ENCODE peak calls at places on chromosomes 3 and 15, in ten cellular contexts. B is kidney, H is K562, D is tibial artery, F is stomach, L is heart left ventricle, C is uterus, J is neuronal stem cell, S is NT2/D1, T is lower lobe of right lung. A is an unnamed sample. For H3K4me1, the result is how much of the 10 kb centered on the place peaks cover.

GRCh38 chr3:5499404-5499803 is 311.9 kb downstream of the EDEM1 start:
- DNase-seq in B (no peak), H (no peak), D (no peak), F (no peak), L (no peak), C (no peak), J (no peak), S (no peak), T (no peak), A (no peak)

GRCh38 chr3:24220859-24221657 is 273.6 kb downstream of the THRB start:
- DNase-seq in B (no peak), H (no peak), D (peak), F (no peak), L (peak), C (peak), J (no peak), S (peak), T (no peak), A (peak)

GRCh38 chr15:78211189-78211921 is 23.0 kb downstream of the ACSBG1 start:
- DNase-seq in B (no peak), H (no peak), D (no peak), F (peak), L (no peak), C (no peak), J (no peak), S (no peak), T (no peak), A (no peak)

GRCh38 chr3:132870596-132870995 is 148.4 kb upstream of the NPHP3 start:
- DNase-seq in B (no peak), H (no peak), D (no peak), F (no peak), L (no peak), C (no peak), J (peak), S (no peak), T (no peak), A (no peak)

GRCh38 chr3:20240154-20240883 is 54.3 kb upstream of the SGO1 start:
- DNase-seq in B (no peak), H (no peak), D (no peak), F (no peak), L (no peak), C (no peak), J (no peak), S (no peak), T (no peak), A (no peak)

GRCh38 chr15:93288718-93289117 is 199.7 kb upstream of the RGMA start:
- DNase-seq in B (no peak), H (no peak), D (no peak), F (no peak), L (no peak), C (no peak), J (no peak), S (no peak), T (no peak), A (peak)

GRCh38 chr15:42226648-42227047 is 18.5 kb upstream of the VPS39 start:
- DNase-seq in B (no peak), H (no peak), D (no peak), F (no peak), L (no peak), C (no peak), J (no peak), S (no peak), T (no peak), A (no peak)

GRCh38 chr3:138369151-138369900 is 20.9 kb downstream of the MRAS start:
- DNase-seq in B (no peak), H (no peak), D (peak), F (no peak), L (no peak), C (no peak), J (no peak), S (no peak), T (no peak), A (peak)

GRCh38 chr15:26191216-26191615 is 328.1 kb upstream of the ATP10A start:
- DNase-seq in B (no peak), H (no peak), D (no peak), F (no peak), L (peak), C (no peak), J (no peak), S (no peak), T (no peak), A (no peak)

GRCh38 chr3:100761951-100762350 is 52.7 kb downstream of the TFG start:
- DNase-seq in B (no peak), H (no peak), D (no peak), F (no peak), L (no peak), C (no peak), J (no peak), S (no peak), T (no peak), A (no peak)

GRCh38 chr3:67943546-67943945 is 289.1 kb upstream of the SUCLG2 start:
- DNase-seq in B (no peak), H (no peak), D (no peak), F (no peak), L (no peak), C (no peak), J (no peak), S (no peak), T (no peak), A (no peak)

GRCh38 chr3:44074181-44074580 is 167.5 kb upstream of the TOPAZ1 start:
- DNase-seq in B (no peak), H (no peak), D (no peak), F (no peak), L (no peak), C (no peak), J (no peak), S (no peak), T (no peak), A (no peak)

GRCh38 chr3:181948286-181948685 is 236.6 kb downstream of the SOX2 start:
- DNase-seq in B (no peak), H (no peak), D (no peak), F (no peak), L (no peak), C (no peak), J (no peak), S (no peak), T (no peak), A (no peak)

GRCh38 chr3:99418709-99419108 is 219.7 kb upstream of the COL8A1 start:
- DNase-seq in B (no peak), H (no peak), D (no peak), F (no peak), L (no peak), C (no peak), J (no peak), S (no peak), T (no peak), A (no peak)

GRCh38 chr15:74192751-74193150 is 9.8 kb downstream of the STRA6 start:
- DNase-seq in B (no peak), H (no peak), D (no peak), F (no peak), L (no peak), C (no peak), J (no peak), S (no peak), T (no peak), A (no peak)

GRCh38 chr15:57330619-57331018 is 45.7 kb upstream of the CGNL1 start:
- DNase-seq in B (no peak), H (no peak), D (no peak), F (no peak), L (no peak), C (no peak), J (no peak), S (no peak), T (no peak), A (peak)

GRCh38 chr3:143865302-143865701 is 17.0 kb upstream of the SLC9A9 start:
- DNase-seq in B (no peak), H (no peak), D (no peak), F (no peak), L (no peak), C (no peak), J (no peak), S (no peak), T (no peak), A (no peak)

GRCh38 chr3:11602441-11602840 is 41.3 kb downstream of the VGLL4 start:
- DNase-seq in B (no peak), H (no peak), D (no peak), F (no peak), L (no peak), C (no peak), J (no peak), S (no peak), T (no peak), A (no peak)

GRCh38 chr15:72472907-72473669 is 1.0 kb upstream of the ARIH1 start:
- DNase-seq in B (no peak), H (no peak), D (no peak), F (no peak), L (no peak), C (no peak), J (peak), S (peak), T (no peak), A (no peak)

GRCh38 chr3:126895178-126896066 is 87.5 kb upstream of the PLXNA1 start:
- DNase-seq in B (no peak), H (no peak), D (peak), F (no peak), L (no peak), C (no peak), J (no peak), S (peak), T (no peak), A (no peak)

GRCh38 chr15:37041042-37041441 is 59.3 kb downstream of the MEIS2 start:
- DNase-seq in B (no peak), H (no peak), D (no peak), F (no peak), L (no peak), C (no peak), J (no peak), S (no peak), T (no peak), A (no peak)
- H3K4me1 ChIP-seq in B (under half), H (under half), D (under half), F (under half), L (under half), C (under half), J (under half), S (under half), T (under half), A (under half)

DNA sequence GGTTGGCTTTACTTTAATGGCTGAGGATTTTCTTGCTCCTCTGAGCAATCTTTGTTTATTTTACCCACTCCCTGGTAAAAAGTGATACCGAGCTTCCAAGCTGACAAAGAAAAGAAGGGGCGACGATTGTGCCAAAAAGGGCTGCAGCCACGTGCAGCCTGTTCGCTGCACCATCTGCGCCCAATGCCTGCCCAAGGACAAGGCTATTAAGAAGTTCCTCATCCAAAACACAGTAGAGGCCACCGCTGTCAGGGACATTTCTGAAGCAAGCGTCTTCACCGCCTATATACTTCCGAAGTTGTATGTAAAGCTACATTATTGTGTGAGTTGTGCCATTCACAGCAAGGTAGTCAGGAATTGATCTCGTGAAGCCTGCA is 4.4 kb downstream of the ARHGAP31 start:
- DNase-seq in B (no peak), H (no peak), D (no peak), F (no peak), L (no peak), C (no peak), J (no peak), S (no peak), T (no peak), A (no peak)
- H3K4me1 ChIP-seq in B (under half), H (under half), D (under half), F (under half), L (half or more), C (under half), J (under half), S (under half), T (half or more), A (under half)

DNA sequence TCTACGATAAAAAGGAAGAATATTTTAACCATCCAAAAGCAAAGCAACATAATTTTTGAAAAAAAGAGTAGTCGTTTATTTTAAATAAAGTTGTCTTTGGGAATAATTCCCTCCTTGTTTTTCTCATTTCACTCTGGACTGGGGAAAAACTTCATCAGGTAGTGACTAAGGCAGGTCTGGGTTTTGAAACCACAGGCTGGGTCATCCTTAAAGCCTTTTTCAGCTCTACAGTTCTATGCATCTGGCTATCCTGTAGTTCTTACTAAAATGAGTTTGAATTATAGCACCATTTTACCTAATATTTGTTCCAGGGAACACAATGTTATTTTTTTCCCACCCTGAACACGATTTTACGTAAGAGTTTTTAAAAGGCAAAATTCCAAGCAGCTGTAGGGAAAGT is 107.8 kb downstream of the OSBPL10 start:
- DNase-seq in B (no peak), H (no peak), D (no peak), F (no peak), L (no peak), C (no peak), J (no peak), S (no peak), T (no peak), A (no peak)
- H3K4me1 ChIP-seq in B (under half), H (under half), D (under half), F (under half), L (under half), C (under half), J (under half), S (under half), T (under half), A (under half)

GRCh38 chr3:4498446-4498845 is 5.3 kb downstream of the ITPR1 start:
- DNase-seq in B (no peak), H (no peak), D (no peak), F (no peak), L (no peak), C (no peak), J (no peak), S (no peak), T (no peak), A (no peak)
- H3K4me1 ChIP-seq in B (under half), H (under half), D (half or more), F (under half), L (under half), C (under half), J (under half), S (under half), T (under half), A (under half)

DNA sequence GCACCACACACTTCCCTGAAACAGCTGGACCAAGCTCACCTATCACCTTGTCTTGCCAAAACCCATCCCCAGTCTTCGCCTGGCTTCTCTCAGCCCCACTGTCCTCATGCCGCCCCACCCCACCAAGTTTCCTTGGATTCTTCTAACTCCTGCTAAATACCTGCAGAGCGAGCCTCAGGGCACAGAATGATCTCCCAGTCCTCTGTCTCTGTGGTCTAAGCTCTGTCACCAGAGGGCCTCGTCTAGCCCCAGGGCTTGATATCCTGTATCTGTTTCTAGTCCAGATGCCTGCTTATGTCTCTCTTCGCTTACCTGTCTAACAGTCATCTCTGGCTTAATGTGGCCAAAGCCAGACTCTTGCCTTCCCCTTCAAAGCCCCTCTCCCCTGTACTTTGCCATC is 9.7 kb downstream of the CCDC12 start:
- DNase-seq in B (peak), H (peak), D (no peak), F (no peak), L (no peak), C (no peak), J (no peak), S (no peak), T (no peak), A (no peak)
- H3K4me1 ChIP-seq in B (half or more), H (under half), D (half or more), F (half or more), L (half or more), C (under half), J (under half), S (under half), T (half or more), A (under half)

DNA sequence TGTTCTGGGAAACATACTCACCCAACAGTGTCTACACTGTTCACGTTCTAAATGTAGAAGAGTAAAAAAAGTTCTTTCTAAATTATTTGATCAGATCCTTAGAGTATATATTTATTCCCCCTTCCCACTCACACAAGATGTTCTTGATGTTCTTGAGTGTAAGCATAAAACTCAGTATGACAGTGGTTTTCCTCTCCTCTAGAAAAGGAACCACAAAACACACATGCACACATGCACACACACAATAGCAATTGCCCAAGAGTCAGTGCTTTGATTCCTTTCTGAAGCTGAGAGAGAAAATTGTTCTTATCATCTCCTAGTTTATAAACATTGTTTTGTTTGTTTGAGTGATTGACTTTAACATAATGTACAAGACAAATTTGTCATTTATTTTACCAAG is 123.2 kb upstream of the PHLDB2 start:
- DNase-seq in B (no peak), H (no peak), D (no peak), F (no peak), L (no peak), C (no peak), J (no peak), S (no peak), T (no peak), A (no peak)
- H3K4me1 ChIP-seq in B (half or more), H (under half), D (half or more), F (half or more), L (half or more), C (under half), J (under half), S (under half), T (under half), A (half or more)

A was measured in SJSA1.